ENCODE peak calls at places on chromosomes 7 and 10, in five cellular contexts. F, P, S, E and N are unnamed samples.

GRCh38 chr7:498678-499641 is 20.7 kb downstream of the PDGFA start:
- DNase-seq in F (peak; percentile 22), P (no peak), S (no peak), E (no peak), N (no peak)

GRCh38 chr10:77716943-77717735 is 79.5 kb upstream of the KCNMA1 start:
- DNase-seq in F (no peak), P (no peak), S (no peak), E (no peak), N (no peak)

GRCh38 chr7:79272066-79272669 is 181.3 kb downstream of the MAGI2 start:
- DNase-seq in F (no peak), P (no peak), S (no peak), E (no peak), N (no peak)

GRCh38 chr7:84182301-84182700 is 12.3 kb downstream of the SEMA3A start:
- DNase-seq in F (no peak), P (no peak), S (no peak), E (no peak), N (no peak)

GRCh38 chr7:9822458-9823290 is 1151.0 kb upstream of the PHF14 start:
- DNase-seq in F (no peak), P (no peak), S (no peak), E (no peak), N (no peak)

GRCh38 chr10:11227103-11227502 is 209.4 kb downstream of the CELF2 start:
- DNase-seq in F (no peak), P (no peak), S (no peak), E (no peak), N (no peak)

GRCh38 chr7:23533160-23533559 is 1.4 kb upstream of the TRA2A start:
- DNase-seq in F (no peak), P (no peak), S (no peak), E (no peak), N (no peak)

GRCh38 chr7:131657881-131658280 is 101.5 kb upstream of the PODXL start:
- DNase-seq in F (no peak), P (no peak), S (no peak), E (no peak), N (no peak)

GRCh38 chr10:85193796-85194195 is 865.4 kb downstream of the CCSER2 start:
- DNase-seq in F (no peak), P (no peak), S (no peak), E (no peak), N (no peak)

GRCh38 chr7:88226886-88227516 is 7.2 kb upstream of the SRI start:
- DNase-seq in F (no peak), P (no peak), S (no peak), E (no peak), N (no peak)

GRCh38 chr7:91557789-91558396 is 293.7 kb downstream of the FZD1 start:
- DNase-seq in F (no peak), P (no peak), S (peak; percentile 69), E (no peak), N (no peak)

GRCh38 chr7:80236696-80237095 is 102.1 kb downstream of the GNAI1 start:
- DNase-seq in F (no peak), P (no peak), S (no peak), E (no peak), N (no peak)

GRCh38 chr10:110144526-110144925 is 62.9 kb upstream of the MXI1 start:
- DNase-seq in F (no peak), P (no peak), S (no peak), E (no peak), N (no peak)

GRCh38 chr10:68239596-68240150 is 7.8 kb upstream of the ATOH7 start:
- DNase-seq in F (no peak), P (no peak), S (no peak), E (no peak), N (no peak)

GRCh38 chr7:74037609-74038008 is 9.6 kb downstream of the ELN start:
- DNase-seq in F (peak; percentile 59), P (no peak), S (no peak), E (no peak), N (no peak)

GRCh38 chr7:101870361-101871062 is 53.1 kb downstream of the CUX1 start:
- DNase-seq in F (no peak), P (no peak), S (no peak), E (no peak), N (no peak)

GRCh38 chr7:128019330-128019729 is 11.9 kb downstream of the LRRC4 start:
- DNase-seq in F (no peak), P (no peak), S (no peak), E (no peak), N (no peak)

GRCh38 chr7:128017880-128018845 is 13.1 kb downstream of the LRRC4 start:
- DNase-seq in F (no peak), P (no peak), S (no peak), E (no peak), N (no peak)

GRCh38 chr7:128021361-128021760 is 9.9 kb downstream of the LRRC4 start:
- DNase-seq in F (no peak), P (no peak), S (no peak), E (no peak), N (no peak)

GRCh38 chr7:128017460-128017859 is 13.8 kb downstream of the LRRC4 start:
- DNase-seq in F (no peak), P (no peak), S (no peak), E (no peak), N (no peak)

GRCh38 chr7:128020161-128020560 is 11.1 kb downstream of the LRRC4 start:
- DNase-seq in F (no peak), P (no peak), S (no peak), E (no peak), N (no peak)
- TF ChIP-seq CTCF in F (no peak), P (no peak), S (no peak), E (peak; percentile 64), N (no peak)

GRCh38 chr7:21828846-21829245 is 116.9 kb downstream of the CDCA7L start:
- DNase-seq in F (no peak), P (no peak), S (no peak), E (no peak), N (no peak)
- TF ChIP-seq CTCF in F (no peak), P (no peak), S (no peak), E (no peak), N (no peak)

GRCh38 chr7:107213193-107213788 is 44.5 kb downstream of the HBP1 start:
- DNase-seq in F (peak; percentile 56), P (no peak), S (no peak), E (no peak), N (no peak)
- TF ChIP-seq CTCF in F (no peak), P (no peak), S (no peak), E (no peak), N (no peak)

GRCh38 chr7:157228864-157229422 is 90.2 kb downstream of the UBE3C start:
- DNase-seq in F (no peak), P (no peak), S (no peak), E (no peak), N (no peak)
- TF ChIP-seq CTCF in F (peak; percentile 46), P (no peak), S (peak; percentile 71), E (no peak), N (no peak)

DNA sequence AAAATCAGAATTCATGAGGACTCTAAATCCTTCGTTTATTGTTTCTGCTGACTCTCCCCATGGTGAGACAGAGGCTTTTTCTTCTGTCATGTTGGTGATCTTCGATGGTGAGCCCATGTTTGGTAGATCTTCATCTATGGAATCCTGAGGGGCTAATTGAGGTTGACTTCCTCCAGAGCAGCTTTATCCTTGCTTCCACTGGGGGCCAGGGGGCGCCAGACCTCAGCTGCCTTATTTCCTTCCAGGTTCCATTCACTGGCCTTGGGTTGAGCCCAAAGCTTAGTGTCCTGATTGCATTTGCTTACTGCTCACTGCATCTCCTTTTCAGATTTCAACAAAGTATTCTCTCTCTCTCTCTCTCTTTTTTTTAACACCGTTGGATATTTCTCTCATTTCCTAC is 80.7 kb downstream of the GCC1 start:
- DNase-seq in F (peak; percentile 26), P (no peak), S (no peak), E (no peak), N (no peak)
- TF ChIP-seq CTCF in F (peak; percentile 44), P (no peak), S (peak; percentile 48), E (no peak), N (no peak)

GRCh38 chr10:132938472-132939329 is 3.7 kb downstream of the CFAP46 start:
- DNase-seq in F (no peak), P (no peak), S (no peak), E (no peak), N (no peak)
- TF ChIP-seq CTCF in F (peak; percentile 45), P (no peak), S (peak; percentile 49), E (no peak), N (no peak)

DNA sequence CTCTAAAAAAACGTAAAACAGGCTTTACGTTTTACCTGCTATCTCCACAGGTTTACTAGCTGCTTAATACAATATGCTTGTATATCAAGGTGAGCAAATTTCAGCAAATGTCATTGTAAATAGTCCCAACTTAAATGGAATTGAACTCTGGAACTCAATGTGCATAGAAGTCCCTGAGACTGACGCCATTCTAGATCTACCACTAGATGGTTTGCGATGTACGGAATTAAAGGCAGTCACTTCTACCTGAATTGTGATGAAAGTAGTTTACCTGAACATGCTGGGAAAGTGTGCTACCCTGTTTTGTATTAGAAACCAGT is 837 bp upstream of the SNX13 start:
- DNase-seq in F (no peak), P (no peak), S (no peak), E (no peak), N (no peak)
- TF ChIP-seq CTCF in F (no peak), P (no peak), S (no peak), E (no peak), N (no peak)